ENCODE peak calls at places on chromosomes 7 and 10, in eight cellular contexts. G, L, Y, C, U, R, W and Q are unnamed samples.

GRCh38 chr7:25839084-25839769 is 312.8 kb upstream of the NFE2L3 start:
- DNase-seq in U (no peak), Y (no peak), L (no peak), W (peak; percentile 52), C (no peak), G (no peak), R (no peak), Q (no peak)

GRCh38 chr10:130636303-130636702 is 500.1 kb downstream of the GLRX3 start:
- DNase-seq in U (no peak), L (no peak), Y (no peak), G (no peak), C (no peak), W (no peak), R (no peak), Q (no peak)

GRCh38 chr7:7352845-7353244 is 170.5 kb downstream of the C1GALT1 start:
- DNase-seq in R (no peak), W (no peak), C (no peak), U (no peak), L (no peak), Y (no peak), G (no peak), Q (no peak)

GRCh38 chr7:36600869-36601530 is 123.3 kb downstream of the AOAH start:
- DNase-seq in L (no peak), Y (no peak), W (peak; percentile 41), R (no peak), G (no peak), U (peak; percentile 33), C (no peak), Q (no peak)

GRCh38 chr10:129852829-129853228 is 111.2 kb downstream of the EBF3 start:
- DNase-seq in W (no peak), C (no peak), G (no peak), L (no peak), U (no peak), R (no peak), Y (no peak), Q (no peak)

GRCh38 chr7:149321978-149322541 is 60.1 kb downstream of the ZNF783 start:
- DNase-seq in W (peak; percentile 29), C (no peak), L (no peak), Y (no peak), U (no peak), R (no peak), G (no peak), Q (no peak)

GRCh38 chr10:13491747-13492360 is 37.0 kb downstream of the BEND7 start:
- DNase-seq in U (no peak), R (no peak), W (no peak), C (no peak), L (no peak), G (no peak), Y (no peak), Q (no peak)

GRCh38 chr10:124093076-124093773 is at the start of gene CHST15:
- DNase-seq in G (no peak), C (no peak), R (no peak), W (peak; percentile 38), L (peak; percentile 70), U (peak; percentile 29), Y (no peak), Q (no peak)

GRCh38 chr7:108605582-108606173 is 36.0 kb downstream of the DNAJB9 start:
- DNase-seq in R (no peak), G (no peak), L (no peak), Y (no peak), U (no peak), W (peak; percentile 8), C (no peak), Q (no peak)

GRCh38 chr7:32941996-32942782 is 15.1 kb upstream of the FKBP9 start:
- DNase-seq in R (peak; percentile 27), G (peak; percentile 41), L (peak; percentile 43), U (peak; percentile 73), W (peak; percentile 76), Y (peak; percentile 23), C (peak; percentile 64), Q (peak; percentile 6)

GRCh38 chr10:93468532-93469213 is 13.5 kb downstream of the MYOF start:
- DNase-seq in C (peak; percentile 74), U (peak; percentile 34), G (no peak), L (no peak), Y (no peak), W (peak; percentile 97), R (no peak), Q (no peak)

GRCh38 chr10:34169677-34170076 is 645.4 kb downstream of the PARD3 start:
- DNase-seq in U (no peak), G (no peak), Y (no peak), L (no peak), C (no peak), R (no peak), W (no peak), Q (no peak)

GRCh38 chr7:158080899-158081445 is 506.7 kb downstream of the PTPRN2 start:
- DNase-seq in C (no peak), W (no peak), R (no peak), Y (no peak), U (no peak), G (no peak), L (no peak), Q (no peak)